ENCODE peak calls at places on chromosomes 13 and 19, in eight cellular contexts. One of them, this sample, is unnamed.

GRCh38 chr13:97342136-97342535 is 91.8 kb upstream of the RAP2A start:
- DNase-seq in breast epithelium: no peak
- DNase-seq in CD8-positive, alpha-beta T cell: no peak
- DNase-seq in GM23248: no peak
- DNase-seq in right cardiac atrium: no peak
- DNase-seq in IMR-90: no peak
- DNase-seq in heart right ventricle: no peak
- DNase-seq in thoracic aorta: no peak
- DNase-seq in this sample: no peak

GRCh38 chr19:16605552-16605951 is 22.5 kb downstream of the MED26 start:
- DNase-seq in breast epithelium: no peak
- DNase-seq in heart right ventricle: no peak
- DNase-seq in thoracic aorta: no peak
- DNase-seq in right cardiac atrium: peak
- DNase-seq in GM23248: no peak
- DNase-seq in CD8-positive, alpha-beta T cell: no peak
- DNase-seq in IMR-90: no peak
- DNase-seq in this sample: no peak

GRCh38 chr13:85277753-85278152 is 521.5 kb downstream of the SLITRK6 start:
- DNase-seq in CD8-positive, alpha-beta T cell: no peak
- DNase-seq in heart right ventricle: no peak
- DNase-seq in GM23248: no peak
- DNase-seq in breast epithelium: no peak
- DNase-seq in right cardiac atrium: no peak
- DNase-seq in thoracic aorta: no peak
- DNase-seq in IMR-90: peak
- DNase-seq in this sample: no peak

GRCh38 chr19:8355631-8356402 is 8.1 kb upstream of the ANGPTL4 start:
- DNase-seq in CD8-positive, alpha-beta T cell: no peak
- DNase-seq in thoracic aorta: peak
- DNase-seq in IMR-90: peak
- DNase-seq in right cardiac atrium: no peak
- DNase-seq in GM23248: peak
- DNase-seq in breast epithelium: no peak
- DNase-seq in heart right ventricle: no peak
- DNase-seq in this sample: peak

GRCh38 chr13:75250526-75251183 is 231.3 kb downstream of the TBC1D4 start:
- DNase-seq in thoracic aorta: no peak
- DNase-seq in IMR-90: peak
- DNase-seq in CD8-positive, alpha-beta T cell: no peak
- DNase-seq in breast epithelium: no peak
- DNase-seq in right cardiac atrium: no peak
- DNase-seq in GM23248: peak
- DNase-seq in heart right ventricle: peak
- DNase-seq in this sample: peak

GRCh38 chr13:37001921-37002250 is 1.3 kb downstream of the EXOSC8 start:
- DNase-seq in CD8-positive, alpha-beta T cell: no peak
- DNase-seq in thoracic aorta: no peak
- DNase-seq in IMR-90: no peak
- DNase-seq in heart right ventricle: no peak
- DNase-seq in breast epithelium: no peak
- DNase-seq in right cardiac atrium: no peak
- DNase-seq in GM23248: no peak
- DNase-seq in this sample: no peak

GRCh38 chr13:30196025-30196424 is 111.3 kb downstream of the KATNAL1 start:
- DNase-seq in GM23248: no peak
- DNase-seq in IMR-90: peak
- DNase-seq in breast epithelium: no peak
- DNase-seq in heart right ventricle: no peak
- DNase-seq in right cardiac atrium: no peak
- DNase-seq in thoracic aorta: no peak
- DNase-seq in CD8-positive, alpha-beta T cell: no peak
- DNase-seq in this sample: peak

GRCh38 chr13:31090921-31091624 is 70.6 kb downstream of the HSPH1 start:
- DNase-seq in IMR-90: peak
- DNase-seq in thoracic aorta: no peak
- DNase-seq in GM23248: no peak
- DNase-seq in heart right ventricle: no peak
- DNase-seq in right cardiac atrium: peak
- DNase-seq in breast epithelium: no peak
- DNase-seq in CD8-positive, alpha-beta T cell: no peak
- DNase-seq in this sample: no peak

GRCh38 chr13:102774210-102774560 is 599 bp upstream of the TEX30 start:
- DNase-seq in IMR-90: no peak
- DNase-seq in CD8-positive, alpha-beta T cell: no peak
- DNase-seq in breast epithelium: no peak
- DNase-seq in heart right ventricle: peak
- DNase-seq in right cardiac atrium: peak
- DNase-seq in thoracic aorta: no peak
- DNase-seq in GM23248: no peak
- DNase-seq in this sample: no peak

GRCh38 chr13:77031869-77032268 is 4.9 kb upstream of the FBXL3 start:
- DNase-seq in heart right ventricle: no peak
- DNase-seq in thoracic aorta: no peak
- DNase-seq in right cardiac atrium: no peak
- DNase-seq in GM23248: no peak
- DNase-seq in IMR-90: no peak
- DNase-seq in breast epithelium: no peak
- DNase-seq in CD8-positive, alpha-beta T cell: no peak
- DNase-seq in this sample: no peak

GRCh38 chr13:23905766-23906165 is 8.5 kb upstream of the C1QTNF9B start:
- DNase-seq in GM23248: no peak
- DNase-seq in thoracic aorta: no peak
- DNase-seq in right cardiac atrium: no peak
- DNase-seq in CD8-positive, alpha-beta T cell: no peak
- DNase-seq in IMR-90: no peak
- DNase-seq in heart right ventricle: no peak
- DNase-seq in breast epithelium: no peak
- DNase-seq in this sample: no peak

GRCh38 chr19:660793-661426 is 2.1 kb downstream of the RNF126 start:
- DNase-seq in breast epithelium: no peak
- DNase-seq in heart right ventricle: no peak
- DNase-seq in CD8-positive, alpha-beta T cell: no peak
- DNase-seq in GM23248: no peak
- DNase-seq in IMR-90: no peak
- DNase-seq in right cardiac atrium: no peak
- DNase-seq in thoracic aorta: no peak
- DNase-seq in this sample: no peak

GRCh38 chr13:60755380-60756163 is 358.6 kb downstream of the TDRD3 start:
- DNase-seq in heart right ventricle: no peak
- DNase-seq in thoracic aorta: no peak
- DNase-seq in IMR-90: no peak
- DNase-seq in breast epithelium: no peak
- DNase-seq in CD8-positive, alpha-beta T cell: no peak
- DNase-seq in GM23248: no peak
- DNase-seq in right cardiac atrium: no peak
- DNase-seq in this sample: no peak

GRCh38 chr19:49196527-49197240 is 39.1 kb downstream of the TRPM4 start:
- DNase-seq in breast epithelium: no peak
- DNase-seq in GM23248: no peak
- DNase-seq in IMR-90: no peak
- DNase-seq in thoracic aorta: no peak
- DNase-seq in heart right ventricle: peak
- DNase-seq in right cardiac atrium: peak
- DNase-seq in CD8-positive, alpha-beta T cell: no peak
- DNase-seq in this sample: no peak

GRCh38 chr13:46936525-46936924 is 39.7 kb upstream of the HTR2A start:
- DNase-seq in CD8-positive, alpha-beta T cell: no peak
- DNase-seq in heart right ventricle: no peak
- DNase-seq in thoracic aorta: no peak
- DNase-seq in GM23248: no peak
- DNase-seq in IMR-90: no peak
- DNase-seq in breast epithelium: no peak
- DNase-seq in right cardiac atrium: no peak
- DNase-seq in this sample: no peak
- H3K4me3 ChIP-seq in CD8-positive, alpha-beta T cell: no peak
- H3K4me3 ChIP-seq in heart right ventricle: no peak
- H3K4me3 ChIP-seq in thoracic aorta: no peak
- H3K4me3 ChIP-seq in GM23248: no peak
- H3K4me3 ChIP-seq in IMR-90: no peak
- H3K4me3 ChIP-seq in breast epithelium: no peak
- H3K4me3 ChIP-seq in right cardiac atrium: no peak
- H3K4me3 ChIP-seq in this sample: no peak

GRCh38 chr19:54469496-54469934 is 3.6 kb downstream of the CDC42EP5 start:
- DNase-seq in breast epithelium: no peak
- DNase-seq in GM23248: no peak
- DNase-seq in heart right ventricle: peak
- DNase-seq in right cardiac atrium: peak
- DNase-seq in CD8-positive, alpha-beta T cell: no peak
- DNase-seq in IMR-90: no peak
- DNase-seq in thoracic aorta: no peak
- DNase-seq in this sample: no peak

GRCh38 chr19:54470991-54471782 is 1.9 kb downstream of the CDC42EP5 start:
- DNase-seq in heart right ventricle: peak
- DNase-seq in GM23248: peak
- DNase-seq in CD8-positive, alpha-beta T cell: no peak
- DNase-seq in breast epithelium: no peak
- DNase-seq in thoracic aorta: no peak
- DNase-seq in IMR-90: no peak
- DNase-seq in right cardiac atrium: peak
- DNase-seq in this sample: no peak

GRCh38 chr19:54473983-54474382 is 887 bp upstream of the CDC42EP5 start:
- DNase-seq in CD8-positive, alpha-beta T cell: no peak
- DNase-seq in GM23248: no peak
- DNase-seq in breast epithelium: no peak
- DNase-seq in thoracic aorta: no peak
- DNase-seq in right cardiac atrium: no peak
- DNase-seq in IMR-90: no peak
- DNase-seq in heart right ventricle: no peak
- DNase-seq in this sample: no peak

GRCh38 chr19:54473071-54473941 is at the start of gene CDC42EP5:
- DNase-seq in right cardiac atrium: peak
- DNase-seq in heart right ventricle: peak
- DNase-seq in thoracic aorta: no peak
- DNase-seq in CD8-positive, alpha-beta T cell: no peak
- DNase-seq in breast epithelium: no peak
- DNase-seq in IMR-90: peak
- DNase-seq in GM23248: peak
- DNase-seq in this sample: peak

GRCh38 chr19:54470276-54470887 is 2.7 kb downstream of the CDC42EP5 start:
- DNase-seq in IMR-90: no peak
- DNase-seq in breast epithelium: no peak
- DNase-seq in GM23248: no peak
- DNase-seq in thoracic aorta: no peak
- DNase-seq in heart right ventricle: no peak
- DNase-seq in right cardiac atrium: no peak
- DNase-seq in CD8-positive, alpha-beta T cell: no peak
- DNase-seq in this sample: no peak
- H3K4me3 ChIP-seq in IMR-90: no peak
- H3K4me3 ChIP-seq in breast epithelium: peak
- H3K4me3 ChIP-seq in GM23248: peak
- H3K4me3 ChIP-seq in thoracic aorta: peak
- H3K4me3 ChIP-seq in heart right ventricle: peak
- H3K4me3 ChIP-seq in right cardiac atrium: no peak
- H3K4me3 ChIP-seq in CD8-positive, alpha-beta T cell: no peak
- H3K4me3 ChIP-seq in this sample: no peak

DNA sequence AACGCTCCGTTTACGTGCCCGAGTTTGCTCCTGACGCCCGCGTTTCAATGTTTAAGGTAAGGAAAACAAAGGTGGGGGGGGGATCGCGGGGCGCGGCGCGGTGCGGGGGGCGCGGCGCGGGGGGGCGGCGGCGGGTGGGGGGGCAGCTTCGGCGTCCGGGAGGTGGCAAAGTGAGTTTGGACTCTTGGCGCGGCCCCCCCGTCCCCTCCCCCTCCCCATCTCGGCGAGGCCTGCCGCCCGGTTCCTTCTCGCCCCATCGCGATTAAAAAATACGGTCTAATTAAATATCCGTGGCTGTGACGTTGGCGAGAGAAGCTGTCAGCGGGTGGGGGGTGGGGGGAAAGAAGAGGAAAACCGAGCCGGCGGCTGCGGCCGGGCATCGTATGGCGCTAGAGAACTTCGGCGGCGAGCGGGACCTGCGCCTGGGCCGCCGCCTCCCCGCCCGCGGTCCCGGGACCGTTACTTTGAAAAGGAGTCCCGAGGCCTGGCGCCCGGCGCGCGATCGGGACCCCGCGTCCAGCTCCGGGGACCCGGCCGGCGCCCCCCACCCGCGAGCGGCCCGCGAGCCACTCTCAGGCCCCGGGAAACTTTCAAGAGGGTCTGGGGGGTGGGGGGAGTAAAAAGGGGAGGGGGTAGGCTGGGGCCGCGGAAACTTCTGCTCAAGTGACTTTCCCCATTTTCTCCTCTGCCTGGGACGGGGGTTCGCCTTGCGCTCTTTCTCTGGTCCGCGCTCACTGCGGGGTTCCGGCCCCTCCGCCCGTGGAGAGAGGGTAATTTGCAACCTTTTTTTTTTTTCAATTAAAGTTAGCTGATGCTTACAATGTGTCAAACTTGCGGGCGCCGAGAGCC is 146.3 kb upstream of the ZNF536 start:
- DNase-seq in GM23248: peak
- DNase-seq in breast epithelium: no peak
- DNase-seq in IMR-90: no peak
- DNase-seq in thoracic aorta: no peak
- DNase-seq in right cardiac atrium: no peak
- DNase-seq in heart right ventricle: no peak
- DNase-seq in CD8-positive, alpha-beta T cell: no peak
- DNase-seq in this sample: no peak
- H3K4me3 ChIP-seq in GM23248: peak
- H3K4me3 ChIP-seq in breast epithelium: peak
- H3K4me3 ChIP-seq in IMR-90: no peak
- H3K4me3 ChIP-seq in thoracic aorta: peak
- H3K4me3 ChIP-seq in right cardiac atrium: peak
- H3K4me3 ChIP-seq in heart right ventricle: peak
- H3K4me3 ChIP-seq in CD8-positive, alpha-beta T cell: no peak
- H3K4me3 ChIP-seq in this sample: no peak

DNA sequence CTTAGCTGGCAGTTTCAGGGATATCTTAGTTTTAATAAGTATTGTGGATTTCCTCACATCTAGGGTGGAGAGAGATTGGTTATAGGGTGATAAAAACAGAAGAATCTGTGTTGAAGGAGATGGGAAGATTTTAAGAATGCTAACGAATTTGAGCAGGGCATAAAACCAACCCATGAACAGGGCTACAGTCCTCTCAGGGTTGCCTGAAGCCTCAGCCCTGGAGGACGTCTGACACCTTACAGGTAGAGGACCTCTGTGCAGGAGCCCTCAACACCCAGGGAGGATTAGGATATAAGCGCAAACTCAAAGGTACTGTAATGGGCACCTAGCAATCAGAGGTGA is 461 bp upstream of the WASF3 start:
- DNase-seq in right cardiac atrium: no peak
- DNase-seq in breast epithelium: no peak
- DNase-seq in CD8-positive, alpha-beta T cell: no peak
- DNase-seq in thoracic aorta: no peak
- DNase-seq in heart right ventricle: no peak
- DNase-seq in IMR-90: no peak
- DNase-seq in GM23248: no peak
- DNase-seq in this sample: no peak
- H3K4me3 ChIP-seq in right cardiac atrium: peak
- H3K4me3 ChIP-seq in breast epithelium: peak
- H3K4me3 ChIP-seq in CD8-positive, alpha-beta T cell: no peak
- H3K4me3 ChIP-seq in thoracic aorta: peak
- H3K4me3 ChIP-seq in heart right ventricle: peak
- H3K4me3 ChIP-seq in IMR-90: peak
- H3K4me3 ChIP-seq in GM23248: peak
- H3K4me3 ChIP-seq in this sample: peak